ENCODE peak calls at places on chromosomes 16 and 17, in four cellular contexts. Y is heart left ventricle, X is body of pancreas, F is ovary. C is an unnamed sample. For H3K4me1, the result is how much of the 10 kb centered on the place peaks cover.

GRCh38 chr17:82662711-82663261 is 14.5 kb upstream of the WDR45B start:
- DNase-seq in Y (no peak), X (no peak), F (no peak), C (no peak)

GRCh38 chr17:1495265-1495664 is 2.8 kb upstream of the MYO1C start:
- DNase-seq in Y (no peak), X (no peak), F (no peak), C (no peak)

GRCh38 chr17:31140127-31140526 is 45.4 kb downstream of the NF1 start:
- DNase-seq in Y (no peak), X (no peak), F (no peak), C (no peak)

GRCh38 chr16:54594646-54595381 is 308.2 kb upstream of the IRX3 start:
- DNase-seq in Y (no peak), X (no peak), F (no peak), C (no peak)

GRCh38 chr16:19294156-19294649 is 8.7 kb downstream of the CLEC19A start:
- DNase-seq in Y (no peak), X (peak), F (no peak), C (peak)

GRCh38 chr17:42846594-42847280 is 2.4 kb downstream of the AOC2 start:
- DNase-seq in Y (no peak), X (no peak), F (no peak), C (no peak)

GRCh38 chr17:7922499-7923289 is 6.6 kb upstream of the RNF227 start:
- DNase-seq in Y (peak), X (peak), F (peak), C (peak)

GRCh38 chr17:2856727-2857126 is 60.5 kb downstream of the RAP1GAP2 start:
- DNase-seq in Y (no peak), X (peak), F (no peak), C (no peak)

GRCh38 chr17:38584350-38584925 is 21.3 kb downstream of the SRCIN1 start:
- DNase-seq in Y (peak), X (peak), F (no peak), C (peak)

GRCh38 chr16:86337581-86338402 is 172.5 kb upstream of the FOXF1 start:
- DNase-seq in Y (peak), X (no peak), F (no peak), C (no peak)

GRCh38 chr17:72187544-72187943 is 66.7 kb downstream of the SOX9 start:
- DNase-seq in Y (peak), X (peak), F (no peak), C (peak)

GRCh38 chr17:1714488-1714979 is 4.4 kb upstream of the TLCD2 start:
- DNase-seq in Y (peak), X (peak), F (peak), C (peak)

GRCh38 chr17:80650751-80651173 is 106.1 kb downstream of the RPTOR start:
- DNase-seq in Y (no peak), X (no peak), F (no peak), C (no peak)

GRCh38 chr17:31902693-31903092 is 1.2 kb upstream of the UTP6 start:
- DNase-seq in Y (no peak), X (no peak), F (no peak), C (no peak)

GRCh38 chr16:28538733-28539596 is at the start of gene NUPR1:
- DNase-seq in Y (peak), X (peak), F (peak), C (peak)

GRCh38 chr16:83906690-83907089 is 7.8 kb downstream of the MLYCD start:
- DNase-seq in Y (no peak), X (no peak), F (no peak), C (no peak)

GRCh38 chr17:29444589-29444988 is 54.4 kb downstream of the TAOK1 start:
- DNase-seq in Y (no peak), X (no peak), F (no peak), C (no peak)

GRCh38 chr17:63033142-63033541 is 67.1 kb downstream of the TANC2 start:
- DNase-seq in Y (no peak), X (no peak), F (no peak), C (no peak)

GRCh38 chr16:55701442-55702319 is 45.9 kb downstream of the SLC6A2 start:
- DNase-seq in Y (peak), X (peak), F (peak), C (no peak)

GRCh38 chr17:30517786-30518185 is 40.6 kb downstream of the GOSR1 start:
- DNase-seq in Y (no peak), X (no peak), F (no peak), C (no peak)

GRCh38 chr16:19853973-19854876 is 30.4 kb downstream of the GPRC5B start:
- DNase-seq in Y (no peak), X (no peak), F (no peak), C (no peak)

GRCh38 chr16:54178491-54178976 is 108.1 kb downstream of the IRX3 start:
- DNase-seq in Y (no peak), X (peak), F (no peak), C (no peak)

GRCh38 chr17:10059684-10060211 is 138.7 kb downstream of the GAS7 start:
- DNase-seq in Y (no peak), X (no peak), F (no peak), C (no peak)

GRCh38 chr16:7278636-7279035 is 54.0 kb upstream of the RBFOX1 start:
- DNase-seq in Y (no peak), X (no peak), F (no peak), C (no peak)

GRCh38 chr16:67170168-67170947 is at the start of gene NOL3:
- DNase-seq in Y (peak), X (peak), F (peak), C (peak)

GRCh38 chr17:10062757-10063385 is 135.5 kb downstream of the GAS7 start:
- DNase-seq in Y (no peak), X (no peak), F (no peak), C (no peak)

GRCh38 chr17:76796081-76796480 is 58.2 kb downstream of the MFSD11 start:
- DNase-seq in Y (no peak), X (no peak), F (no peak), C (no peak)

GRCh38 chr16:61887903-61888302 is 148.3 kb downstream of the CDH8 start:
- DNase-seq in Y (no peak), X (no peak), F (no peak), C (no peak)

GRCh38 chr17:51351890-51352289 is 91.5 kb downstream of the UTP18 start:
- DNase-seq in Y (no peak), X (peak), F (peak), C (no peak)

GRCh38 chr17:70906808-70907207 is 737.5 kb downstream of the KCNJ2 start:
- DNase-seq in Y (no peak), X (no peak), F (no peak), C (no peak)

GRCh38 chr16:31108035-31108793 is at the start of gene BCKDK:
- DNase-seq in Y (peak), X (peak), F (peak), C (no peak)

GRCh38 chr16:85234310-85235235 is 122.3 kb upstream of the CIBAR2 start:
- DNase-seq in Y (peak), X (peak), F (peak), C (peak)

GRCh38 chr16:57091990-57092785 is at the start of gene CPNE2:
- DNase-seq in Y (peak), X (peak), F (peak), C (no peak)

GRCh38 chr17:77445030-77445907 is 304.5 kb downstream of the SEC14L1 start:
- DNase-seq in Y (no peak), X (no peak), F (peak), C (peak)

GRCh38 chr17:33055171-33055611 is 63.5 kb downstream of the SPACA3 start:
- DNase-seq in Y (no peak), X (no peak), F (no peak), C (no peak)

DNA sequence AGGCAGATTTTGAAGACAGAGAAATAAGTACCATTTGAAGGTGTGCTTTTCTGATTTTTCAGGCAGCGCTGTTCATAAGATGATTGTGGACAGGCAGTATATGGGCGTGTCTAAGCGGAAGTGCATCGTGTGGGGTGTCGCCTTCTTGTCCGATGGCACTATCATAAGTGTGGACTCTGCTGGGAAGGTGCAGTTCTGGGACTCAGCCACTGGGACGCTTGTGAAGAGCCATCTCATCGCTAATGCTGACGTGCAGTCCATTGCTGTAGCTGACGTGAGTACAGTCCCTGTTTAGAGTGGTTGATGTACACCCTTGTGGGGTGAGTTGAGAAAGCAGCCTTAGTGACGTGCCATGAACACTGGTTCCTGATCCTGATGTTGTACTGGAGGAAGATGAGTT is 10.7 kb downstream of the UTP4 start:
- DNase-seq in Y (no peak), X (no peak), F (no peak), C (no peak)
- TF ChIP-seq POLR2A in Y (no peak), X (no peak), F (no peak), C (no peak)

DNA sequence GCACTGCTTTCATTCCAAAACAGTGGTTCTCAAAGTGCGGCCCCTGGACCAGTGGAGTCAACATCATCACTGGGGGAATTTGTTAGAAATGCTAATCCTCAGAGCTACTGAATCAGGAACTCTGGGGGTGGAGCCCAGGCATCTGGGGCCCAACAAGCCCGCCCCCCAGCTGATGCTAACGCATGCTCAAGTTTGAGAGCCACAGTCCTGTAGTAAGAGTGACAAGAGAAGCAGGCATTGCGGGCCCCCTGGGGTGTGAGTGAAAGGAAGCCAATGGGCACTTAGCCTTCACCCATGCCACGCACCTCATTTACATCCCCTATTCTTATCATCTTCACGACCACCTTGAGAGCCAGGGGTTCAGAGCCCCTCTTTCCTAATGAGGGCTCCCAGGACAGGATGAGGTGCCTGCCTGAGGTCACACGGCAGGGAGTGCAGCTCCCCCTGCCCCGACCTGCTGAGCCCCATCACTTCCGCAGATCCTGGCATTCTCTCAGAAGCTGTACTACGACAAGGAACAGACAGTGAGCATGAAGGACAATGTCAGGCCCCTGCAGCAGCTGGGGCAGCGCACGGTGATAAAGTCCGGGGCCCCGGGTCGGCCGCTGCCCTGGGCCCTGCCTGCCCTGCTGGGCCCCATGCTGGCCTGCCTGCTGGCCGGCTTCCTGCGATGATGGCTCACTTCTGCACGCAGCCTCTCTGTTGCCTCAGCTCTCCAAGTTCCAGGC is 9.1 kb downstream of the CA4 start:
- DNase-seq in Y (no peak), X (no peak), F (no peak), C (no peak)
- H3K4me1 ChIP-seq in Y (under half), X (under half), F (under half), C (under half)

DNA sequence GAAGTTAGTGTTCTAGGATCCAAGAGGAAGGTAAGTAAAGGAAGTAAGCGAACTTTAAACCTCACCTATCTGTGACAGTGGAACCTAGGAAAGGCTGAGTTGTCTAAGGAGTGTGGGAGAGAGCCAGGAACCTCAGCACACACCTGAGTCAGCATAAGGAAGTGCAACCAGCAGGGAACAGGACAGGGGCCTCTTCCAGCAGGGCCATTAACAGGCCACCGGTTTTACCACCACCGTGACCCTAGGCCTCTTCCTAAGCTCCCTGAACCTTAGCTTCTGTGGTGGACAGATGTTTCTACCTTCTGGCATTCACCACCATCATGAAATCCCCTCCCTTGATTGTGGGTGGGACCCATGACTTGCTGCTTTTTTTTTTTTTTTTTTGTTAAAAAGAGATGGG is 26.7 kb upstream of the GPATCH8 start:
- DNase-seq in Y (no peak), X (no peak), F (no peak), C (no peak)
- TF ChIP-seq POLR2A in Y (no peak), X (no peak), F (no peak), C (no peak)

GRCh38 chr17:40611840-40612509 is 35.6 kb downstream of the SMARCE1 start:
- DNase-seq in Y (no peak), X (no peak), F (no peak), C (no peak)
- H3K4me1 ChIP-seq in Y (under half), X (under half), F (under half), C (under half)

DNA sequence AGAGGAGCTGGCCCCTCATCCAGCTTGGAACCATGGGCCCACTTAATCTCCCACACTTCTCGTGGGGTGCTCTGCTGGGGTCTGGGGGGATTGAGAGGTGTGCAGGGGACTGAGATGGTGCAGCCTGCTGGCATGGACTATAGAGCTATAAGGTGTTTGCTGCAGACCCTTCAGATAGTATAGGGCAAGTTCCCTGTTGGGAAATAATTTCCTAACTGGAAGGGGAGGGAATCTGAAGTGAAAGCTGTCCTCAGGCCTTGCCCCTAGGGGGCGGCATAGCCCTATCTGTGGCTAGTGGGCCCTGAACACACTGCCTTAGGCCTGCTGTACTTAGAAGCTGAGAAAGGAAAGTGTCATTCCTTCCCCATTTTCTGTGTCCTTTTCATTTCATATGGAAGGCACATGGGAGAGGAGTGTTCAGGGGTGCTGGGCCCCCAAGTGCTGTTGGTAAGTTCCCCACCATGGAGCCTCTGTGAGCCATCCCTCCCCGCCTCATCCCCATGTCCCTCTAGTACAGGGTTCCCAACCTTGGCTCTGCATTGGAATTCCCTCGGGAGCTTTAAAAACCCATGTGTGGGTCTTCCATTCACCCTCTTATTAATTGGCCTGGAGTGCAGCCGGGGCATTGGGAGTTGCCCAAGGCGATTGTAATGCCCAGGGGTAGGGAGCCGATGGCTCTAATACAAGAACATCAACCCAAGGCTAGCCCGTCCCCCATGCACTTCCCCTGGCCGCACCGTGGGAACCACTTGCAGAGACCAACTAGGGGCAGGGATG is 19.7 kb downstream of the GOSR2 start:
- DNase-seq in Y (peak), X (peak), F (peak), C (peak)
- TF ChIP-seq POLR2A in Y (no peak), X (no peak), F (no peak), C (no peak)

DNA sequence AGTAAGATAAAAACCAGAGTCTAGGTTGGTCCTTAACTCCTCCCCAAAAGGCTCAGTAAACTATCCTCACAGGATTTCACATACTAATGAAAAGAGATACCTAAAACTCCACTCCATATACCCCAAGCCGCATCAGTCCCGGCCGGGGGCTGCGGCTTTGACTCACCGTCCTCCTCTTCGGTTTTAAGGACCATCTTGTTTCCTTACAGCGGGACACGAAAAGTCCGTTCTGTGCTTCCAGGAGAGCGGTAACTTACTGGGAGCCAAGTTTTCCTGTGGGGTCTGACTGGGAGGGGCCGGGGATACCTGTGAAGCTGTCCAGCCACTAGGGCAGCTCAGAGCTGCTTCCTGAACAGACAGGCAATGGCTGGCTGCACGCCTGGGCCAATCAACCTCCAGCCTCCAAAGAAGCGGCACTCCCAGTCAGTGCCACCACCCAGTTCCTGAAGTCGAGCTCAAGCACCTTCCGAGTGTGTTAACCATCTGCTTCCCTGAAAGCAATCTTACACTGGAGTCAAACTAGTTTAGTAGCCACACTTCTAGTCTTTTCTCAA is 45.5 kb downstream of the CYTH1 start:
- DNase-seq in Y (peak), X (peak), F (no peak), C (peak)
- H3K4me1 ChIP-seq in Y (half or more), X (under half), F (under half), C (under half)

DNA sequence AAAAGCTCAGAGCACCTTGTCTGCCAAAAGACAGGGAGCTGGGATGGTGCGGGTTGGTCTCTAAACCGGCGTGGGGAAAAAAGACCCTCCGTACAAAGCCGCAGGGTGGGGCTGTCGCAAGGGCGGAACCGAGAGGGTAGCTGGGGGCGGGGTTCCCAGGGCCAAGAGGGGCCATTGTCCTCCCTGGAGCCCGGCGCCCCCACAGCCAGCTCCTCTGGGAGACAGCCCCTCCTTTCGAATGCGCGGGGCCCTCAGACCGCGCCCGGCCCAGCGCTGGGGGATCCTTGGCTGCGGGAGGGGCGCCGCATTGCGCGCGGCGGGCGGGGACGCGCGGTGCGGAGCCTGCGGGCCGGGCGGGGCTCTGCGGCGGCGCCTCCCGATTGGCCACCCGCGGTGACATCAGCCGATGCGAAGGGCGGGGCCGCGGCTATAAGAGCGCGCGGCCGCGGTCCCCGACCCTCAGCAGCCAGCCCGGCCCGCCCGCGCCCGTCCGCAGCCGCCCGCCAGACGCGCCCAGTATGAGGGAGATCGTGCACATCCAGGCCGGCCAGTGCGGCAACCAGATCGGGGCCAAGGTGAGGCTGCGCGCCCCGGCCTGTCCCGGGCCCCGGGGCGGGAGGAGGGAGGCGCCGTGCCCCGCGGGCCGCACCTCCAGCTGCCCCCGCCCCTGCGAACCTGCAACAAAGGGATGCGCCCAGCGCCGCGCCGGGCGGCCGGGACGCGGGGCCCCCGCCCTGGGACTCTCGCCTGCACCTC is at the start of gene TUBB3:
- DNase-seq in Y (peak), X (peak), F (peak), C (no peak)
- TF ChIP-seq POLR2A in Y (peak), X (peak), F (no peak), C (peak)

GRCh38 chr17:44633998-44634397 is 22.3 kb upstream of the MEIOC start:
- DNase-seq in Y (no peak), X (no peak), F (no peak), C (no peak)
- H3K4me1 ChIP-seq in Y (under half), X (under half), F (under half), C (under half)

DNA sequence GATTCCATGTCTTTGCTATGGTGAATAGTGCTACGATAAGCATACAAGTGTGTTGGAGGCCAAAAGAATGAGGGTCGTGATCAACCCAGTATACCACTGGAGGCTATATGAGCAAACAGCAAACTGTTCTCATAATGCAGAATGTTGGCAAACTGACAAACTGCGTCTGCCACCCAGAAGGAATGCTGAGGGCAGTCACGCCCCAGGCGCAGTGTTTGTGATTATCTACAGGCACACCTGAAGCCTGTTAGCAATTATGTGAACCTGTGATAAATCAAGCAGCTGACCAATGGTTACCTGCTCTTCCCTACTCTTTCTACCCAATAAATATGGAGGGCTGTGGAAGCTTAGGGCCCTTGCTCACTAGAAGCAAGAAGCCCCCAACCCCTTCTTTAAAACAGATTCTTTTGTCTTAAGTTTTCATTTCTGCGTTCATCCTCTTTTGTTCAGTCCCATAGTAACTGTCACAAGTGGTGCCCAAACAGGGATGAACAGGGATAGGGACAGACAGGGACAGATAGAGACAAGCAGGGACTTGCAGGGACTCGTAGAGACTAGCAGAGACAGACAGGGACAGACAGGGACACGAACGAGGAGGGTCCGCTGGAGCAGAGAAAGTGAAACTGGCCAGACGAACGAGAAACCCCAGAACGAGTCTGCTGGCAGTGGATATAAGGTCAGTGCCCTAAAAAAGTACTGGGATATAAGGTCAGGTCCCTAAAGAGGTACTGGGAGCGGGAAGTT is 25.1 kb downstream of the CD300LG start:
- DNase-seq in Y (no peak), X (no peak), F (no peak), C (no peak)
- TF ChIP-seq POLR2A in Y (no peak), X (no peak), F (no peak), C (no peak)

C was measured in tibial nerve.